ENCODE peak calls at places on chromosomes 16 and 17, in eight cellular contexts. One of them, this sample, is unnamed.

GRCh38 chr16:56603589-56603988 is 4.8 kb upstream of the MT2A start:
- DNase-seq in lower leg skin: no peak
- DNase-seq in prostate gland: peak; percentile 51
- DNase-seq in spleen: no peak
- DNase-seq in esophagus squamous epithelium: no peak
- DNase-seq in IMR-90: peak; percentile 53
- DNase-seq in heart left ventricle: no peak
- DNase-seq in sigmoid colon: no peak
- DNase-seq in this sample: no peak

GRCh38 chr17:21513012-21513570 is 136.9 kb downstream of the KCNJ12 start:
- DNase-seq in prostate gland: peak; percentile 62
- DNase-seq in esophagus squamous epithelium: peak; percentile 11
- DNase-seq in lower leg skin: peak; percentile 95
- DNase-seq in spleen: peak; percentile 94
- DNase-seq in sigmoid colon: peak; percentile 89
- DNase-seq in heart left ventricle: peak; percentile 88
- DNase-seq in IMR-90: peak; percentile 64
- DNase-seq in this sample: peak; percentile 75

GRCh38 chr17:75854881-75855309 is 240 bp downstream of the WBP2 start:
- DNase-seq in IMR-90: no peak
- DNase-seq in sigmoid colon: no peak
- DNase-seq in heart left ventricle: no peak
- DNase-seq in prostate gland: no peak
- DNase-seq in lower leg skin: no peak
- DNase-seq in esophagus squamous epithelium: no peak
- DNase-seq in spleen: no peak
- DNase-seq in this sample: peak; percentile 70

GRCh38 chr16:12087901-12088364 is 111.4 kb downstream of the SNX29 start:
- DNase-seq in lower leg skin: peak; percentile 79
- DNase-seq in sigmoid colon: peak; percentile 46
- DNase-seq in spleen: peak; percentile 80
- DNase-seq in IMR-90: no peak
- DNase-seq in esophagus squamous epithelium: no peak
- DNase-seq in prostate gland: peak; percentile 49
- DNase-seq in heart left ventricle: no peak
- DNase-seq in this sample: no peak

GRCh38 chr16:10297341-10298006 is 88.4 kb upstream of the ATF7IP2 start:
- DNase-seq in IMR-90: no peak
- DNase-seq in lower leg skin: peak; percentile 18
- DNase-seq in sigmoid colon: no peak
- DNase-seq in spleen: peak; percentile 83
- DNase-seq in heart left ventricle: no peak
- DNase-seq in prostate gland: no peak
- DNase-seq in esophagus squamous epithelium: no peak
- DNase-seq in this sample: no peak

GRCh38 chr17:45384800-45385262 is 47.8 kb downstream of the ARHGAP27 start:
- DNase-seq in heart left ventricle: no peak
- DNase-seq in esophagus squamous epithelium: no peak
- DNase-seq in spleen: no peak
- DNase-seq in lower leg skin: no peak
- DNase-seq in prostate gland: no peak
- DNase-seq in sigmoid colon: peak; percentile 66
- DNase-seq in IMR-90: no peak
- DNase-seq in this sample: peak; percentile 66

GRCh38 chr17:76272541-76273434 is 7.6 kb downstream of the UBALD2 start:
- DNase-seq in prostate gland: no peak
- DNase-seq in sigmoid colon: no peak
- DNase-seq in lower leg skin: peak; percentile 89
- DNase-seq in heart left ventricle: no peak
- DNase-seq in esophagus squamous epithelium: no peak
- DNase-seq in spleen: peak; percentile 84
- DNase-seq in IMR-90: no peak
- DNase-seq in this sample: no peak

GRCh38 chr17:19016297-19016696 is 11.7 kb upstream of the FAM83G start:
- DNase-seq in IMR-90: no peak
- DNase-seq in lower leg skin: no peak
- DNase-seq in spleen: no peak
- DNase-seq in esophagus squamous epithelium: no peak
- DNase-seq in heart left ventricle: no peak
- DNase-seq in sigmoid colon: no peak
- DNase-seq in prostate gland: no peak
- DNase-seq in this sample: no peak

GRCh38 chr17:16488572-16488997 is 3.4 kb downstream of the LRRC75A start:
- DNase-seq in lower leg skin: no peak
- DNase-seq in sigmoid colon: no peak
- DNase-seq in prostate gland: no peak
- DNase-seq in heart left ventricle: no peak
- DNase-seq in IMR-90: no peak
- DNase-seq in esophagus squamous epithelium: no peak
- DNase-seq in spleen: no peak
- DNase-seq in this sample: no peak

GRCh38 chr16:64615647-64616280 is 506.1 kb downstream of the CDH11 start:
- DNase-seq in lower leg skin: no peak
- DNase-seq in prostate gland: no peak
- DNase-seq in sigmoid colon: no peak
- DNase-seq in spleen: peak; percentile 33
- DNase-seq in heart left ventricle: peak; percentile 47
- DNase-seq in esophagus squamous epithelium: no peak
- DNase-seq in IMR-90: peak; percentile 1
- DNase-seq in this sample: no peak

GRCh38 chr17:45160505-45161287 is 979 bp upstream of the HEXIM2 start:
- DNase-seq in spleen: peak; percentile 93
- DNase-seq in lower leg skin: peak; percentile 94
- DNase-seq in sigmoid colon: peak; percentile 85
- DNase-seq in IMR-90: peak; percentile 61
- DNase-seq in prostate gland: peak; percentile 59
- DNase-seq in heart left ventricle: peak; percentile 86
- DNase-seq in esophagus squamous epithelium: no peak
- DNase-seq in this sample: peak; percentile 79

GRCh38 chr17:83155128-83156081 is 76.0 kb downstream of the METRNL start:
- DNase-seq in IMR-90: peak; percentile 44
- DNase-seq in lower leg skin: peak; percentile 96
- DNase-seq in sigmoid colon: peak; percentile 83
- DNase-seq in prostate gland: no peak
- DNase-seq in spleen: peak; percentile 54
- DNase-seq in heart left ventricle: no peak
- DNase-seq in esophagus squamous epithelium: no peak
- DNase-seq in this sample: no peak

GRCh38 chr17:43958953-43959352 is 5.2 kb upstream of the PYY start:
- DNase-seq in heart left ventricle: no peak
- DNase-seq in spleen: no peak
- DNase-seq in esophagus squamous epithelium: no peak
- DNase-seq in sigmoid colon: no peak
- DNase-seq in IMR-90: peak; percentile 55
- DNase-seq in prostate gland: no peak
- DNase-seq in lower leg skin: no peak
- DNase-seq in this sample: no peak

GRCh38 chr16:912684-913613 is 57.8 kb downstream of the LMF1 start:
- DNase-seq in spleen: no peak
- DNase-seq in prostate gland: no peak
- DNase-seq in lower leg skin: no peak
- DNase-seq in heart left ventricle: peak; percentile 61
- DNase-seq in esophagus squamous epithelium: no peak
- DNase-seq in IMR-90: no peak
- DNase-seq in sigmoid colon: no peak
- DNase-seq in this sample: no peak

GRCh38 chr16:88758944-88759244 is 26.1 kb downstream of the PIEZO1 start:
- DNase-seq in spleen: no peak
- DNase-seq in sigmoid colon: no peak
- DNase-seq in heart left ventricle: no peak
- DNase-seq in esophagus squamous epithelium: no peak
- DNase-seq in IMR-90: no peak
- DNase-seq in lower leg skin: no peak
- DNase-seq in prostate gland: no peak
- DNase-seq in this sample: no peak

GRCh38 chr16:65547799-65548446 is 426.1 kb upstream of the CDH11 start:
- DNase-seq in spleen: no peak
- DNase-seq in sigmoid colon: no peak
- DNase-seq in lower leg skin: no peak
- DNase-seq in esophagus squamous epithelium: no peak
- DNase-seq in IMR-90: peak; percentile 93
- DNase-seq in heart left ventricle: no peak
- DNase-seq in prostate gland: no peak
- DNase-seq in this sample: no peak

GRCh38 chr16:84728853-84729424 is 29.1 kb downstream of the USP10 start:
- DNase-seq in lower leg skin: no peak
- DNase-seq in esophagus squamous epithelium: no peak
- DNase-seq in prostate gland: no peak
- DNase-seq in sigmoid colon: no peak
- DNase-seq in spleen: no peak
- DNase-seq in IMR-90: no peak
- DNase-seq in heart left ventricle: no peak
- DNase-seq in this sample: no peak

DNA sequence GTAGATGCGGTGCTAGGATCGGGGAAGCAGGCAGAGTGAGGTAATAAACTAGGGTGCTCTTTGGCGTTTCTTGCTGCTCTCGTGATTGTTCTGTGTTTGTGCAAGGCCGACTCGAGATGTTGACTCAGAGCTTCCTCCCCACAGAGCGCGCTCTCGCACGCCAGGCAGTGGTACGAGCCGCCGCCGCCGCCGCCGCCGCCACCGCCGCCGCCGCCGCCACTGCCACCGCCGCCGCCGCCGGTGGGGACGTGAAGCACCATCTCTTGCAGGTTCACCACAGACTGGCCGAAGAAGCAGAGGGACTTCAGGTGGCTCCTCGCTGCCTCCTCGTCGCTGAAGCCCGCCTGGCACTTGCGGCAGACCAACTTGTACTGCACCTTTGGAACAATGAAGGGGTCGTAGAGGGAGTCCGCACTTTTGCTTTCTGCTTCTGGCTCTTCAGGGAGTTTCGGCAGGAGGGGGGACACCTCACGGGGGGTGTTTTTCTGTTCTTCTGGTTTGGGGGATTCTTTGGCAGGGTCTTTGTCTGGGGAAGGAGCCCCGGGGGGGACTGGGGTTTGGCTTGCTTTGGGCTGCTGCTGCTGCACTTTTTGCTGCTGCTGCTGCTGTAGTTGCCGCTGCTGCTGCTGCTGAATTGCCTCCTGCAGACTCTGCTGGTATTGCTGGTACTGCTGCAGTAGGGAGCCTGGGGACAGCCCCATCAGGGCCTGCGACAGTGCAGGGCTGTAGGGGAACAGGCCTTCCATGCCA is 260.2 kb downstream of the ZFHX3 start:
- DNase-seq in prostate gland: peak; percentile 84
- DNase-seq in spleen: peak; percentile 90
- DNase-seq in heart left ventricle: peak; percentile 79
- DNase-seq in lower leg skin: peak; percentile 95
- DNase-seq in IMR-90: peak; percentile 94
- DNase-seq in esophagus squamous epithelium: no peak
- DNase-seq in sigmoid colon: peak; percentile 90
- DNase-seq in this sample: no peak
- TF ChIP-seq POLR2A in prostate gland: no peak
- TF ChIP-seq POLR2A in spleen: no peak
- TF ChIP-seq POLR2A in heart left ventricle: no peak
- TF ChIP-seq POLR2A in lower leg skin: no peak
- TF ChIP-seq POLR2A in IMR-90: no peak
- TF ChIP-seq POLR2A in esophagus squamous epithelium: no peak
- TF ChIP-seq POLR2A in sigmoid colon: no peak
- TF ChIP-seq POLR2A in this sample: no peak

DNA sequence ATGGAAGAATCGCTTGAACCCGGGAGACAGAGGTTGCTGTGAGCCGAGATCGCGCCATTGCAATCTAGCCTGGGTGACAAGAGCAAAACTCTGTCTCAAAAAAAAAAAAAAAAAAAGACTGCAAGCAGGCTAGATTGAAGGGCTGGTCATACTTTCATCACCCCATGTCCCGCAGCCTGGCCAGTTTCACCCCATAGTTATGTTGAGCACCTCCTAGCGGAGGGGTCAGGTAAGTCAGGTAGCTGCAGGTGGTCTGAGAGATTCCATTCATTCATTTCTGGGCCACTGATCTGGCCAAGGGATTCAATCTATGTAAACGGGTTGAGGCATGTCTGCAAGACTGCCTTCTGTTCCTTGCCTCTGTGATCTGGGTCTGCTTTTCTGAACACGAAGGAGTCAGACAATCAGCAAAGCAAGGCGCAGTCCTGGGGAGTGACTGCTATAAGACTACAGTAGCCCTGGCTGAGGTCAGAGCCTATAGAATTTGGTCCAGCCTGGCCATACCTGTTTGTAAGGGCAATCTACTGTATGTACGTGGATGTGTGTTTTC is 23.6 kb upstream of the BPTF start:
- DNase-seq in spleen: no peak
- DNase-seq in IMR-90: no peak
- DNase-seq in prostate gland: no peak
- DNase-seq in heart left ventricle: no peak
- DNase-seq in sigmoid colon: no peak
- DNase-seq in lower leg skin: no peak
- DNase-seq in esophagus squamous epithelium: no peak
- DNase-seq in this sample: no peak
- H3K4me3 ChIP-seq in spleen: no peak overlapping the region
- H3K4me3 ChIP-seq in IMR-90: no peak overlapping the region
- H3K4me3 ChIP-seq in prostate gland: no peak overlapping the region
- H3K4me3 ChIP-seq in heart left ventricle: no peak overlapping the region
- H3K4me3 ChIP-seq in sigmoid colon: no peak overlapping the region
- H3K4me3 ChIP-seq in lower leg skin: no peak overlapping the region
- H3K4me3 ChIP-seq in esophagus squamous epithelium: no peak overlapping the region
- H3K4me3 ChIP-seq in this sample: no peak overlapping the region

GRCh38 chr17:49496866-49497146 is 1.7 kb downstream of the NGFR start:
- DNase-seq in IMR-90: no peak
- DNase-seq in esophagus squamous epithelium: no peak
- DNase-seq in lower leg skin: no peak
- DNase-seq in sigmoid colon: no peak
- DNase-seq in prostate gland: no peak
- DNase-seq in spleen: no peak
- DNase-seq in heart left ventricle: no peak
- DNase-seq in this sample: no peak

GRCh38 chr17:49496183-49496865 is 1.2 kb downstream of the NGFR start:
- DNase-seq in spleen: peak; percentile 95
- DNase-seq in IMR-90: peak; percentile 28
- DNase-seq in esophagus squamous epithelium: no peak
- DNase-seq in lower leg skin: peak; percentile 94
- DNase-seq in sigmoid colon: peak; percentile 89
- DNase-seq in heart left ventricle: peak; percentile 90
- DNase-seq in prostate gland: peak; percentile 76
- DNase-seq in this sample: peak; percentile 79

GRCh38 chr17:49494399-49494798 is 694 bp upstream of the NGFR start:
- DNase-seq in lower leg skin: no peak
- DNase-seq in spleen: no peak
- DNase-seq in heart left ventricle: no peak
- DNase-seq in esophagus squamous epithelium: no peak
- DNase-seq in sigmoid colon: no peak
- DNase-seq in IMR-90: no peak
- DNase-seq in prostate gland: no peak
- DNase-seq in this sample: no peak

GRCh38 chr17:49495842-49496182 is 719 bp downstream of the NGFR start:
- DNase-seq in spleen: no peak
- DNase-seq in sigmoid colon: no peak
- DNase-seq in esophagus squamous epithelium: no peak
- DNase-seq in lower leg skin: no peak
- DNase-seq in heart left ventricle: no peak
- DNase-seq in prostate gland: no peak
- DNase-seq in IMR-90: no peak
- DNase-seq in this sample: no peak

GRCh38 chr17:49494937-49495841 is at the start of gene NGFR:
- DNase-seq in sigmoid colon: no peak
- DNase-seq in heart left ventricle: peak; percentile 79
- DNase-seq in lower leg skin: no peak
- DNase-seq in prostate gland: no peak
- DNase-seq in IMR-90: peak; percentile 13
- DNase-seq in esophagus squamous epithelium: no peak
- DNase-seq in spleen: peak; percentile 87
- DNase-seq in this sample: no peak
- TF ChIP-seq POLR2A in sigmoid colon: peak; percentile 28
- TF ChIP-seq POLR2A in heart left ventricle: no peak
- TF ChIP-seq POLR2A in lower leg skin: no peak
- TF ChIP-seq POLR2A in prostate gland: peak; percentile 92
- TF ChIP-seq POLR2A in IMR-90: no peak
- TF ChIP-seq POLR2A in esophagus squamous epithelium: no peak
- TF ChIP-seq POLR2A in spleen: peak; percentile 20
- TF ChIP-seq POLR2A in this sample: peak; percentile 46

GRCh38 chr16:68298312-68298711 is 12.4 kb downstream of the SLC7A6OS start:
- DNase-seq in heart left ventricle: no peak
- DNase-seq in esophagus squamous epithelium: no peak
- DNase-seq in IMR-90: no peak
- DNase-seq in sigmoid colon: no peak
- DNase-seq in prostate gland: no peak
- DNase-seq in spleen: no peak
- DNase-seq in lower leg skin: no peak
- DNase-seq in this sample: no peak
- H3K4me3 ChIP-seq in heart left ventricle: no peak overlapping the region
- H3K4me3 ChIP-seq in esophagus squamous epithelium: no peak overlapping the region
- H3K4me3 ChIP-seq in IMR-90: no peak overlapping the region
- H3K4me3 ChIP-seq in sigmoid colon: no peak overlapping the region
- H3K4me3 ChIP-seq in prostate gland: no peak overlapping the region
- H3K4me3 ChIP-seq in spleen: no peak overlapping the region
- H3K4me3 ChIP-seq in lower leg skin: no peak overlapping the region
- H3K4me3 ChIP-seq in this sample: no peak overlapping the region

This sample was measured in right lobe of liver.